ENCODE peak calls at places on chromosome 22, in eight cellular contexts. H is effector memory CD8-positive, alpha-beta T cell; Q is NCI-H2081; Y is HAP-1; W is NCI-H524 treated with DMSO at 0.1 percent for 48 hours; X is sigmoid colon; N is iris pigment epithelial cell; G is T-helper 22 cell. I is an unnamed sample.

GRCh38 chr22:42862045-42862734 is 5.1 kb upstream of the ARFGAP3 start:
- DNase-seq in H (no peak), Q (no peak), Y (no peak), W (no peak), X (no peak), N (peak), G (no peak), I (peak)

GRCh38 chr22:50057868-50058311 is at the start of gene TTLL8:
- DNase-seq in H (no peak), Q (no peak), Y (no peak), W (no peak), X (no peak), N (no peak), G (no peak), I (no peak)

GRCh38 chr22:41301085-41302015 is at the start of gene ZC3H7B:
- DNase-seq in H (peak), Q (peak), Y (peak), W (peak), X (peak), N (peak), G (peak), I (peak)

GRCh38 chr22:25223269-25223850 is 3.9 kb downstream of the CRYBB2 start:
- DNase-seq in H (no peak), Q (no peak), Y (no peak), W (no peak), X (no peak), N (no peak), G (no peak), I (no peak)

GRCh38 chr22:20588092-20588842 is 80.9 kb downstream of the MED15 start:
- DNase-seq in H (no peak), Q (no peak), Y (no peak), W (no peak), X (no peak), N (no peak), G (no peak), I (no peak)

GRCh38 chr22:50209893-50210292 is 9.1 kb downstream of the SELENOO start:
- DNase-seq in H (peak), Q (peak), Y (peak), W (no peak), X (peak), N (peak), G (peak), I (peak)

GRCh38 chr22:29078036-29078868 is 5.4 kb downstream of the KREMEN1 start:
- DNase-seq in H (no peak), Q (no peak), Y (no peak), W (peak), X (no peak), N (no peak), G (no peak), I (no peak)

GRCh38 chr22:40345801-40346177 is 511 bp upstream of the ADSL start:
- DNase-seq in H (peak), Q (peak), Y (peak), W (no peak), X (no peak), N (peak), G (peak), I (no peak)

GRCh38 chr22:17999851-18000250 is 24.5 kb downstream of the MICAL3 start:
- DNase-seq in H (no peak), Q (no peak), Y (no peak), W (no peak), X (peak), N (no peak), G (no peak), I (no peak)

GRCh38 chr22:41848468-41848867 is 15.6 kb downstream of the SREBF2 start:
- DNase-seq in H (no peak), Q (no peak), Y (no peak), W (no peak), X (peak), N (peak), G (no peak), I (peak)

GRCh38 chr22:26995222-26995621 is 337.8 kb downstream of the MIAT start:
- DNase-seq in H (no peak), Q (peak), Y (no peak), W (peak), X (peak), N (no peak), G (no peak), I (peak)

GRCh38 chr22:46609175-46609690 is 11.0 kb upstream of the GRAMD4 start:
- DNase-seq in H (no peak), Q (no peak), Y (no peak), W (no peak), X (no peak), N (no peak), G (no peak), I (no peak)

GRCh38 chr22:32341122-32341740 is 16.4 kb upstream of the RFPL3 start:
- DNase-seq in H (no peak), Q (no peak), Y (no peak), W (no peak), X (no peak), N (peak), G (no peak), I (no peak)

GRCh38 chr22:36824655-36825054 is 7.8 kb upstream of the PVALB start:
- DNase-seq in H (no peak), Q (no peak), Y (no peak), W (no peak), X (no peak), N (no peak), G (no peak), I (no peak)

GRCh38 chr22:49600891-49601431 is 226.7 kb downstream of the BRD1 start:
- DNase-seq in H (no peak), Q (no peak), Y (no peak), W (no peak), X (peak), N (no peak), G (no peak), I (no peak)

GRCh38 chr22:17969732-17970131 is 54.6 kb downstream of the MICAL3 start:
- DNase-seq in H (no peak), Q (no peak), Y (no peak), W (no peak), X (no peak), N (peak), G (no peak), I (peak)

GRCh38 chr22:30212996-30213441 is 33.5 kb downstream of the LIF start:
- DNase-seq in H (no peak), Q (no peak), Y (no peak), W (no peak), X (no peak), N (peak), G (no peak), I (peak)

GRCh38 chr22:24926849-24927579 is 19.5 kb downstream of the LHFPL7 start:
- DNase-seq in H (no peak), Q (no peak), Y (no peak), W (no peak), X (no peak), N (peak), G (no peak), I (peak)

GRCh38 chr22:39259698-39260097 is 14.9 kb upstream of the PDGFB start:
- DNase-seq in H (no peak), Q (peak), Y (no peak), W (no peak), X (no peak), N (no peak), G (no peak), I (no peak)

GRCh38 chr22:50220603-50221409 is 20.0 kb downstream of the SELENOO start:
- DNase-seq in H (no peak), Q (no peak), Y (no peak), W (no peak), X (peak), N (no peak), G (no peak), I (no peak)

I was measured in fibroblast of the aortic adventitia.